ENCODE peak calls at places on chromosomes 12 and 14, in seven cellular contexts. U, T, S, G, N, P and K are unnamed samples.

GRCh38 chr12:31238764-31239387 is 87.1 kb downstream of the SINHCAF start:
- DNase-seq in N (peak), T (peak), P (peak), G (peak), U (peak), S (peak), K (peak)

GRCh38 chr12:32032205-32032810 is 73.1 kb downstream of the RESF1 start:
- DNase-seq in T (no peak), G (no peak), S (no peak), P (no peak), U (no peak), N (no peak), K (no peak)

GRCh38 chr12:123384318-123384993 is 524 bp downstream of the KMT5A start:
- DNase-seq in N (no peak), S (no peak), T (peak), P (peak), G (no peak), U (no peak), K (peak)

GRCh38 chr12:23333938-23334337 is 615.5 kb downstream of the SOX5 start:
- DNase-seq in T (no peak), P (no peak), N (no peak), U (no peak), G (no peak), S (no peak), K (no peak)

GRCh38 chr14:69666112-69666511 is 54.7 kb downstream of the SUSD6 start:
- DNase-seq in U (no peak), T (no peak), S (no peak), G (no peak), P (no peak), N (no peak), K (no peak)

GRCh38 chr12:75666126-75666979 is 154.9 kb upstream of the KRR1 start:
- DNase-seq in P (no peak), U (no peak), T (no peak), S (no peak), N (no peak), G (no peak), K (no peak)

GRCh38 chr12:102399653-102400052 is 80.7 kb downstream of the IGF1 start:
- DNase-seq in T (no peak), G (no peak), U (no peak), N (no peak), P (no peak), S (no peak), K (no peak)

GRCh38 chr14:36600431-36600830 is 18.0 kb upstream of the NKX2-8 start:
- DNase-seq in P (no peak), T (no peak), U (no peak), G (no peak), S (no peak), N (no peak), K (no peak)

GRCh38 chr14:71994416-71994815 is 62.2 kb downstream of the RGS6 start:
- DNase-seq in G (no peak), S (no peak), P (no peak), T (no peak), U (no peak), N (no peak), K (no peak)

GRCh38 chr14:77849711-77850110 is 49.8 kb downstream of the ADCK1 start:
- DNase-seq in U (no peak), G (no peak), P (no peak), N (no peak), T (no peak), S (no peak), K (no peak)

GRCh38 chr12:50529345-50529744 is 24.6 kb downstream of the DIP2B start:
- DNase-seq in T (no peak), P (no peak), U (no peak), S (no peak), N (no peak), G (no peak), K (no peak)

GRCh38 chr14:54782803-54783659 is 119.6 kb downstream of the GCH1 start:
- DNase-seq in G (no peak), U (no peak), N (no peak), T (no peak), P (peak), S (no peak), K (peak)

GRCh38 chr14:59268858-59269257 is 80.4 kb downstream of the DAAM1 start:
- DNase-seq in T (no peak), U (no peak), P (no peak), N (no peak), G (no peak), S (no peak), K (no peak)

GRCh38 chr12:114703060-114703493 is 19.1 kb upstream of the TBX3 start:
- DNase-seq in P (no peak), G (no peak), N (peak), U (no peak), T (no peak), S (no peak), K (no peak)

GRCh38 chr14:89137514-89138163 is 279.4 kb downstream of the FOXN3 start:
- DNase-seq in S (no peak), P (no peak), U (no peak), N (no peak), T (peak), G (no peak), K (no peak)

GRCh38 chr12:93348568-93349435 is 28.9 kb upstream of the NUDT4 start:
- DNase-seq in P (no peak), S (no peak), G (no peak), T (no peak), U (no peak), N (no peak), K (no peak)

GRCh38 chr14:74514471-74514932 is 20.9 kb downstream of the ISCA2 start:
- DNase-seq in U (no peak), S (no peak), T (no peak), G (no peak), P (no peak), N (no peak), K (peak)

GRCh38 chr12:110431957-110432587 is 18.1 kb downstream of the ARPC3 start:
- DNase-seq in N (no peak), T (no peak), S (no peak), U (no peak), G (no peak), P (no peak), K (no peak)

GRCh38 chr14:59060841-59061240 is 127.6 kb upstream of the DAAM1 start:
- DNase-seq in N (no peak), S (no peak), T (no peak), U (no peak), G (no peak), P (no peak), K (no peak)

GRCh38 chr14:93733646-93734045 is 54.6 kb downstream of the PRIMA1 start:
- DNase-seq in S (no peak), T (no peak), P (no peak), U (no peak), G (peak), N (no peak), K (no peak)